ENCODE peak calls at places on chromosomes 16 and 17, in seven cellular contexts. One of them, this sample, is unnamed.

GRCh38 chr16:2473425-2473926 is 1.5 kb upstream of the TBC1D24 start:
- DNase-seq in heart right ventricle: no peak
- DNase-seq in BE2C: no peak
- DNase-seq in esophagus muscularis mucosa: no peak
- DNase-seq in endothelial cell of umbilical vein: no peak
- DNase-seq in heart left ventricle: no peak
- DNase-seq in spleen: peak; percentile 83
- DNase-seq in this sample: no peak

GRCh38 chr16:55642611-55643010 is 13.2 kb upstream of the SLC6A2 start:
- DNase-seq in BE2C: no peak
- DNase-seq in esophagus muscularis mucosa: no peak
- DNase-seq in spleen: no peak
- DNase-seq in heart right ventricle: no peak
- DNase-seq in heart left ventricle: no peak
- DNase-seq in endothelial cell of umbilical vein: no peak
- DNase-seq in this sample: no peak

GRCh38 chr17:81869221-81870154 is 1.6 kb downstream of the ARHGDIA start:
- DNase-seq in heart left ventricle: no peak
- DNase-seq in esophagus muscularis mucosa: no peak
- DNase-seq in spleen: peak; percentile 88
- DNase-seq in heart right ventricle: peak; percentile 24
- DNase-seq in BE2C: peak; percentile 78
- DNase-seq in endothelial cell of umbilical vein: peak; percentile 39
- DNase-seq in this sample: peak; percentile 75

GRCh38 chr17:82892869-82893565 is 53.2 kb upstream of the ZNF750 start:
- DNase-seq in endothelial cell of umbilical vein: peak; percentile 47
- DNase-seq in spleen: peak; percentile 86
- DNase-seq in heart right ventricle: peak; percentile 30
- DNase-seq in heart left ventricle: peak; percentile 36
- DNase-seq in esophagus muscularis mucosa: no peak
- DNase-seq in BE2C: no peak
- DNase-seq in this sample: no peak

GRCh38 chr17:46771601-46772012 is 46.9 kb downstream of the WNT3 start:
- DNase-seq in spleen: no peak
- DNase-seq in heart right ventricle: no peak
- DNase-seq in esophagus muscularis mucosa: no peak
- DNase-seq in endothelial cell of umbilical vein: no peak
- DNase-seq in BE2C: peak; percentile 58
- DNase-seq in heart left ventricle: no peak
- DNase-seq in this sample: no peak

GRCh38 chr16:67987460-67988160 is 7.3 kb upstream of the DPEP3 start:
- DNase-seq in esophagus muscularis mucosa: no peak
- DNase-seq in BE2C: no peak
- DNase-seq in heart left ventricle: peak; percentile 46
- DNase-seq in spleen: no peak
- DNase-seq in heart right ventricle: peak; percentile 55
- DNase-seq in endothelial cell of umbilical vein: peak; percentile 33
- DNase-seq in this sample: no peak

GRCh38 chr16:69131167-69131748 is 1.1 kb downstream of the CHTF8 start:
- DNase-seq in spleen: peak; percentile 65
- DNase-seq in esophagus muscularis mucosa: no peak
- DNase-seq in heart left ventricle: no peak
- DNase-seq in BE2C: peak; percentile 20
- DNase-seq in endothelial cell of umbilical vein: peak; percentile 16
- DNase-seq in heart right ventricle: peak; percentile 35
- DNase-seq in this sample: no peak

GRCh38 chr16:72384651-72385050 is 212.7 kb upstream of the PMFBP1 start:
- DNase-seq in spleen: no peak
- DNase-seq in endothelial cell of umbilical vein: no peak
- DNase-seq in heart left ventricle: no peak
- DNase-seq in BE2C: no peak
- DNase-seq in heart right ventricle: no peak
- DNase-seq in esophagus muscularis mucosa: no peak
- DNase-seq in this sample: no peak

GRCh38 chr17:81508639-81509047 is 4.0 kb downstream of the ACTG1 start:
- DNase-seq in heart left ventricle: no peak
- DNase-seq in heart right ventricle: no peak
- DNase-seq in endothelial cell of umbilical vein: peak; percentile 39
- DNase-seq in esophagus muscularis mucosa: no peak
- DNase-seq in BE2C: no peak
- DNase-seq in spleen: no peak
- DNase-seq in this sample: peak; percentile 51

GRCh38 chr17:48722924-48723554 is at the start of gene PRAC2:
- DNase-seq in BE2C: no peak
- DNase-seq in esophagus muscularis mucosa: no peak
- DNase-seq in spleen: no peak
- DNase-seq in heart right ventricle: no peak
- DNase-seq in endothelial cell of umbilical vein: no peak
- DNase-seq in heart left ventricle: no peak
- DNase-seq in this sample: peak; percentile 29

GRCh38 chr16:19868421-19868820 is 16.2 kb downstream of the GPRC5B start:
- DNase-seq in heart left ventricle: no peak
- DNase-seq in spleen: no peak
- DNase-seq in BE2C: no peak
- DNase-seq in esophagus muscularis mucosa: no peak
- DNase-seq in heart right ventricle: no peak
- DNase-seq in endothelial cell of umbilical vein: no peak
- DNase-seq in this sample: no peak

GRCh38 chr17:43337684-43338428 is 60.9 kb upstream of the ARL4D start:
- DNase-seq in spleen: no peak
- DNase-seq in heart left ventricle: no peak
- DNase-seq in heart right ventricle: no peak
- DNase-seq in BE2C: no peak
- DNase-seq in esophagus muscularis mucosa: no peak
- DNase-seq in endothelial cell of umbilical vein: no peak
- DNase-seq in this sample: no peak

DNA sequence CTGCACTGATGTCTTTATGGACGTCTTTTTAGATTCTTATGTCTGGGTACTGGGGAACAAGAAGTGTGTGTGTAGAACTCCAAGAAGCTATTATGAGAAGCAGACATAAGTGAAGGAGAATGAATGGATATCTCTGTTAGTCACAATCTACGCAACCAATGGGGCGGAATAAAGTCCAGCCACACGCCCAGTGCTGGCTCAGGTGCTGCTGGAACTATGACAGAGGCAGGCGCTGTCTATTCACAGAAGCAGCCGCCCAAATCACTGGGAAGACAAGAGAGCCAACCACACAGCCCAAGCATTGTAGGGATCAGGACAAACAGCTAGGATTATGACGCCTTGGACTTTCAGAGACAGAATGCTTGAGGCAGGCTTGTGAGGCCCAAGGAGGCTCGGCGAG is 43.9 kb upstream of the ICAM2 start:
- DNase-seq in esophagus muscularis mucosa: no peak
- DNase-seq in heart right ventricle: no peak
- DNase-seq in heart left ventricle: no peak
- DNase-seq in spleen: no peak
- DNase-seq in endothelial cell of umbilical vein: no peak
- DNase-seq in BE2C: no peak
- DNase-seq in this sample: no peak
- H3K4me3 ChIP-seq in esophagus muscularis mucosa: no peak overlapping the region
- H3K4me3 ChIP-seq in heart right ventricle: no peak overlapping the region
- H3K4me3 ChIP-seq in heart left ventricle: no peak overlapping the region
- H3K4me3 ChIP-seq in spleen: no peak overlapping the region
- H3K4me3 ChIP-seq in endothelial cell of umbilical vein: no peak overlapping the region
- H3K4me3 ChIP-seq in BE2C: no peak overlapping the region
- H3K4me3 ChIP-seq in this sample: no peak overlapping the region

DNA sequence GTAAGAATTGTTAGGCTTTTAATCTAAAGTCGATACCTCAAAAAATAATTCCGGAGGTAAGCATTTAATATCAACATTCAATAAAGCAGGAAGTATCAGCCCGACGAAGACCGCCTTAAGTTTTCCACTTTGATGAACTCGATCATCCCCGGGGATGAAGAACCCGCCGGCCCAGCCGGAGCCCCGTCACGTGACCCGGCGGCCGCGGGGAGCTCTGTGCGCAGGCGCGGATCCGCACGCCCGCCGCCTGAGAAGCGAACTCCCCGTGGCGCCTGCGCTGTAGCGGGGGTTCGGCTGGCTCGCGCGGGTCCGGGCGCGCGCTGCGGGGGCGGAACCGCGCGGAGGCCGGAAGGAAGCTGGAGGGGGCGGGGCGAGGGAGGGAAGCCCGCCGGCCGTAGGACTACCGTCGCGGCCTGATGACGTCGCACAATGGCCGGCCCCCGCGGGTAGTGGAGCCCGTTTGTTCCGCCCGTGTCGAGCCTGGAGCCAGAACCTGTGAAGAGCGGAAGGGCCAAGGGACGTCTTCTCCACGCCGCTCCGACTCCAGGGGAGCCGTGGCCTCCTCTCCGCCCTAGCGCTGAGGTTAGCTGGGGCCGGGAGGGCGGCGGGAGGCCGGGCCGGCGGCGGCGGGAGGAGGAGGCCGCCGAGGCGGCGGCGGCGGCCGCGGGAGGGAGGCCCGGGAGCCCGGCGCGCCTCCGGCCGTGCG is at the start of gene ZC3H18:
- DNase-seq in endothelial cell of umbilical vein: peak; percentile 97
- DNase-seq in heart right ventricle: peak; percentile 97
- DNase-seq in spleen: peak; percentile 99
- DNase-seq in esophagus muscularis mucosa: peak; percentile 98
- DNase-seq in BE2C: peak; percentile 97
- DNase-seq in heart left ventricle: peak; percentile 99
- DNase-seq in this sample: peak; percentile 95
- H3K4me1 ChIP-seq in endothelial cell of umbilical vein: peaks cover 14% of the 10 kb centered on the region
- H3K4me1 ChIP-seq in heart right ventricle: peaks cover 25% of the 10 kb centered on the region
- H3K4me1 ChIP-seq in spleen: peaks cover 24% of the 10 kb centered on the region
- H3K4me1 ChIP-seq in esophagus muscularis mucosa: peaks cover 25% of the 10 kb centered on the region
- H3K4me1 ChIP-seq in BE2C: peaks cover 6% of the 10 kb centered on the region
- H3K4me1 ChIP-seq in heart left ventricle: peaks cover 27% of the 10 kb centered on the region
- H3K4me1 ChIP-seq in this sample: peaks cover 9% of the 10 kb centered on the region

GRCh38 chr17:76541739-76542450 is 2.1 kb downstream of the PRCD start:
- DNase-seq in heart right ventricle: no peak
- DNase-seq in BE2C: no peak
- DNase-seq in heart left ventricle: no peak
- DNase-seq in endothelial cell of umbilical vein: no peak
- DNase-seq in esophagus muscularis mucosa: no peak
- DNase-seq in spleen: peak; percentile 25
- DNase-seq in this sample: no peak

GRCh38 chr17:76538941-76539340 is 903 bp upstream of the PRCD start:
- DNase-seq in endothelial cell of umbilical vein: no peak
- DNase-seq in BE2C: no peak
- DNase-seq in heart left ventricle: no peak
- DNase-seq in heart right ventricle: no peak
- DNase-seq in esophagus muscularis mucosa: no peak
- DNase-seq in spleen: no peak
- DNase-seq in this sample: no peak

GRCh38 chr17:76542566-76542971 is 2.7 kb downstream of the PRCD start:
- DNase-seq in heart left ventricle: no peak
- DNase-seq in endothelial cell of umbilical vein: no peak
- DNase-seq in esophagus muscularis mucosa: no peak
- DNase-seq in heart right ventricle: no peak
- DNase-seq in BE2C: no peak
- DNase-seq in spleen: peak; percentile 64
- DNase-seq in this sample: no peak

GRCh38 chr17:76539631-76540271 is at the start of gene PRCD:
- DNase-seq in heart left ventricle: no peak
- DNase-seq in BE2C: no peak
- DNase-seq in heart right ventricle: no peak
- DNase-seq in esophagus muscularis mucosa: no peak
- DNase-seq in endothelial cell of umbilical vein: no peak
- DNase-seq in spleen: peak; percentile 74
- DNase-seq in this sample: no peak

DNA sequence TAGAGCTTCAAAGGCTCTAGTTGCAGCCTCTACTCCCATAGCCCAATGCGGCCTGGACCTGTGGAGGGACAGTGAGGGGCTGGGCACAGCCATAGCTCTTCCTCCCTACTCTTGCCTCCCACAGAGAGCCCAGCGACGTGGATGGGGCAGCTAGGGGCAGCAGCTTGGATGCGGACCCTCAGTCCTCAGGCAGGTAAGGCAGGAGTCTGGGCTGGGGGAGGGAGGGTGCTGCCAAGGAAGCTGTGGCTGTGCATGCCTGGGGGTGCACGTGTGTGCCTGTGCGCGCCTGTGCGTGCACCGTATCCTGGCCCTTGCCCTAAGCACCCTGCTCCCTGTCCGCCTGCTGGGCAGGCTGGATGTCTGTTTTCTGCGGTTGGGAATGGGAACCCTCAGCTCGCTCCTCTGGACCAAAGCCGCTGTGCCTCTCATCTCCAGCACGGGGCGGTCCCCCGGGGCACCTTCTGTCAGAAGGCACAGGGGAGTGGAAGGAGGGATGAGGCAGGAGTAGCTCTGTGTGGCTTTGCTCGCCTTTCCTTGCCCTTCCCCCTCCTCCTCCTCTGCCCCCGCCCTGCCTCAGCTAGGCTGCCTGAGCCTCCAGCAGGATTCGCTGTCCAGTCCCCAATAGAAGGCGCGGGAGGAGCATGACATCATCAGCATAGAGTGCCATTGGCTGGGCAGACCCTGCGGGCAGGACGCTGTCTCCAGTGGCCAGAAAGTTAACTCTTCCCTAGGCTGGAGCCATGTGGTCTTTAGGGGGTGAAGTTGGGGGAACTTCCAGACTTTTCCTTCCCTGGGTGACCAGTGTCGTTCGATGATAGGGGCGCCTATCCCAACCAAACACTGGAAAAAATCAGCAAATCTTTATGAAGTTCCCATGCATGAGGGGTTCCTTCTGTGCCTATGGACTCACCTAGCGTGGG is 797 bp downstream of the PRCD start:
- DNase-seq in esophagus muscularis mucosa: peak; percentile 97
- DNase-seq in heart left ventricle: peak; percentile 96
- DNase-seq in spleen: peak; percentile 88
- DNase-seq in heart right ventricle: peak; percentile 97
- DNase-seq in endothelial cell of umbilical vein: peak; percentile 95
- DNase-seq in BE2C: peak; percentile 98
- DNase-seq in this sample: peak; percentile 95
- H3K4me3 ChIP-seq in esophagus muscularis mucosa: peak overlapping the region; percentile 49
- H3K4me3 ChIP-seq in heart left ventricle: peak overlapping the region; percentile 44
- H3K4me3 ChIP-seq in spleen: no peak overlapping the region
- H3K4me3 ChIP-seq in heart right ventricle: peak overlapping the region; percentile 35
- H3K4me3 ChIP-seq in endothelial cell of umbilical vein: peak overlapping the region; percentile 35
- H3K4me3 ChIP-seq in BE2C: peak overlapping the region; percentile 15
- H3K4me3 ChIP-seq in this sample: no peak overlapping the region

GRCh38 chr17:75350029-75350428 is 55.4 kb downstream of the GRB2 start:
- DNase-seq in BE2C: no peak
- DNase-seq in heart right ventricle: no peak
- DNase-seq in spleen: no peak
- DNase-seq in esophagus muscularis mucosa: no peak
- DNase-seq in heart left ventricle: no peak
- DNase-seq in endothelial cell of umbilical vein: no peak
- DNase-seq in this sample: no peak
- H3K4me1 ChIP-seq in BE2C: peaks cover 2% of the 10 kb centered on the region
- H3K4me1 ChIP-seq in heart right ventricle: peaks cover 19% of the 10 kb centered on the region
- H3K4me1 ChIP-seq in spleen: peaks cover 25% of the 10 kb centered on the region
- H3K4me1 ChIP-seq in esophagus muscularis mucosa: peaks cover 65% of the 10 kb centered on the region
- H3K4me1 ChIP-seq in heart left ventricle: peaks cover 19% of the 10 kb centered on the region
- H3K4me1 ChIP-seq in endothelial cell of umbilical vein: no peaks in the 10 kb centered on the region
- H3K4me1 ChIP-seq in this sample: peaks cover 3% of the 10 kb centered on the region

GRCh38 chr16:51155199-51155607 is 4.1 kb upstream of the SALL1 start:
- DNase-seq in heart right ventricle: no peak
- DNase-seq in spleen: no peak
- DNase-seq in endothelial cell of umbilical vein: no peak
- DNase-seq in heart left ventricle: no peak
- DNase-seq in BE2C: no peak
- DNase-seq in esophagus muscularis mucosa: no peak
- DNase-seq in this sample: no peak
- H3K4me3 ChIP-seq in heart right ventricle: no peak overlapping the region
- H3K4me3 ChIP-seq in spleen: no peak overlapping the region
- H3K4me3 ChIP-seq in endothelial cell of umbilical vein: no peak overlapping the region
- H3K4me3 ChIP-seq in heart left ventricle: peak overlapping the region; percentile 31
- H3K4me3 ChIP-seq in BE2C: no peak overlapping the region
- H3K4me3 ChIP-seq in esophagus muscularis mucosa: peak overlapping the region; percentile 29
- H3K4me3 ChIP-seq in this sample: no peak overlapping the region